ENCODE peak calls at places on chromosomes 16 and 17, in four cellular contexts. Z is body of pancreas, C is AG10803, E is Caco-2. H is an unnamed sample.

GRCh38 chr16:70341600-70341999 is 5.1 kb upstream of the DDX19A start:
- DNase-seq in Z (no peak), C (no peak), E (no peak), H (no peak)

GRCh38 chr17:56777859-56778258 is 55.9 kb downstream of the C17orf67 start:
- DNase-seq in C (peak), E (no peak), Z (no peak), H (no peak)

GRCh38 chr16:75703341-75703740 is 2.1 kb upstream of the DUXB start:
- DNase-seq in Z (no peak), E (no peak), C (peak), H (no peak)

GRCh38 chr16:73066927-73067670 is 19.2 kb upstream of the ZFHX3 start:
- DNase-seq in Z (no peak), C (no peak), E (no peak), H (no peak)

GRCh38 chr16:88782454-88783390 is 2.3 kb downstream of the PIEZO1 start:
- DNase-seq in C (peak), E (no peak), Z (no peak), H (no peak)

GRCh38 chr17:8038954-8039610 is at the start of gene ALOX15B:
- DNase-seq in Z (no peak), E (no peak), C (no peak), H (no peak)

GRCh38 chr17:78921437-78921971 is 3.7 kb downstream of the TIMP2 start:
- DNase-seq in Z (no peak), E (no peak), C (peak), H (no peak)

GRCh38 chr17:63223212-63223911 is 222.7 kb downstream of the CYB561 start:
- DNase-seq in Z (no peak), C (no peak), E (no peak), H (no peak)

GRCh38 chr16:24075929-24076716 is 180.0 kb upstream of the CACNG3 start:
- DNase-seq in C (no peak), E (no peak), Z (no peak), H (no peak)

GRCh38 chr16:17633146-17633966 is 162.6 kb upstream of the XYLT1 start:
- DNase-seq in E (no peak), Z (no peak), C (peak), H (peak)

GRCh38 chr17:524570-524969 is 172.0 kb upstream of the RPH3AL start:
- DNase-seq in C (no peak), Z (no peak), E (no peak), H (no peak)

GRCh38 chr17:28973414-28973813 is 22.1 kb upstream of the PHF12 start:
- DNase-seq in C (peak), E (no peak), Z (peak), H (peak)

GRCh38 chr17:15349119-15349518 is 7.7 kb upstream of the TEKT3 start:
- DNase-seq in Z (no peak), C (no peak), E (no peak), H (no peak)

GRCh38 chr16:51048544-51048943 is 102.5 kb downstream of the SALL1 start:
- DNase-seq in E (no peak), Z (no peak), C (peak), H (no peak)

GRCh38 chr17:16927641-16928321 is 44.1 kb downstream of the TNFRSF13B start:
- DNase-seq in C (no peak), Z (no peak), E (peak), H (no peak)

GRCh38 chr17:78230996-78231931 is at the start of gene TMEM235:
- DNase-seq in E (no peak), C (no peak), Z (no peak), H (no peak)

GRCh38 chr17:42077770-42078169 is 20.5 kb downstream of the ZNF385C start:
- DNase-seq in E (no peak), C (no peak), Z (no peak), H (no peak)

GRCh38 chr17:38592487-38592886 is 13.3 kb downstream of the SRCIN1 start:
- DNase-seq in Z (no peak), C (no peak), E (no peak), H (no peak)

GRCh38 chr16:30615358-30616076 is 5.3 kb upstream of the ZNF689 start:
- DNase-seq in C (peak), E (no peak), Z (peak), H (no peak)

GRCh38 chr17:8740486-8740885 is 4.2 kb downstream of the CCDC42 start:
- DNase-seq in C (no peak), Z (no peak), E (no peak), H (no peak)

GRCh38 chr16:31071861-31072260 is 2.2 kb downstream of the ZNF668 start:
- DNase-seq in E (no peak), Z (no peak), C (peak), H (peak)

GRCh38 chr16:3131755-3132377 is 3.0 kb upstream of the ZNF213 start:
- DNase-seq in C (no peak), E (peak), Z (peak), H (no peak)

GRCh38 chr17:79831367-79832210 is 7.7 kb downstream of the CBX4 start:
- DNase-seq in C (no peak), E (no peak), Z (peak), H (no peak)

GRCh38 chr17:67440311-67441051 is 63.4 kb downstream of the PITPNC1 start:
- DNase-seq in E (no peak), C (peak), Z (no peak), H (no peak)

GRCh38 chr17:41184480-41184961 is at the start of gene KRTAP4-1:
- DNase-seq in C (no peak), Z (no peak), E (no peak), H (no peak)

GRCh38 chr17:55284944-55285339 is 20.2 kb downstream of the HLF start:
- DNase-seq in C (no peak), Z (no peak), E (no peak), H (no peak)
- H3K4me3 ChIP-seq in C (no peak), Z (no peak), E (no peak), H (no peak)

DNA sequence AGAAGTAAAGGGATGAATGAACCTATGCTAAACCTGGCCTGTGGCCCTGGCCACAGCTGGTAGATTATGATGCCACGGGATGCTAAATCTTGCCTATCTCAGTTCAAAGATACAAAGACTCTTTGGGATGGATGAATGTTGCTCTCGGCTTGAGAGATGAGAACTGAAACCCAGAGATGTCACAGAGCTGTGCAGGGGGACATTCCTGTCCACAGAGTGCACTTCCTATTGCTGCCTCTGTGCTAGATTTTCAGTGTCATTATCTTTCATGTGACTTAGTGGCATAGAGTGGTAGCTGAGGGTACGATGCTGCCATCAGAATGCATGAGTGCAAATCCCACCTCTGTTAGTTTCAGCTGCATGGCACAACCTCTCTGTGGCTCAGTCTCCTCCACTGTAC is 2.3 kb upstream of the MT1M start:
- DNase-seq in C (no peak), E (no peak), Z (no peak), H (no peak)
- TF ChIP-seq CTCF in C (no peak), E (no peak), Z (no peak), H (no peak)

GRCh38 chr16:11966173-11966572 is 1.2 kb downstream of the TNFRSF17 start:
- DNase-seq in Z (no peak), E (no peak), C (no peak), H (no peak)

GRCh38 chr16:11964761-11965539 is at the start of gene TNFRSF17:
- DNase-seq in E (no peak), C (peak), Z (no peak), H (no peak)

GRCh38 chr16:11963706-11964105 is 1.3 kb upstream of the TNFRSF17 start:
- DNase-seq in E (no peak), Z (no peak), C (no peak), H (no peak)

GRCh38 chr16:11968577-11968976 is 3.6 kb downstream of the TNFRSF17 start:
- DNase-seq in C (no peak), Z (no peak), E (no peak), H (no peak)

DNA sequence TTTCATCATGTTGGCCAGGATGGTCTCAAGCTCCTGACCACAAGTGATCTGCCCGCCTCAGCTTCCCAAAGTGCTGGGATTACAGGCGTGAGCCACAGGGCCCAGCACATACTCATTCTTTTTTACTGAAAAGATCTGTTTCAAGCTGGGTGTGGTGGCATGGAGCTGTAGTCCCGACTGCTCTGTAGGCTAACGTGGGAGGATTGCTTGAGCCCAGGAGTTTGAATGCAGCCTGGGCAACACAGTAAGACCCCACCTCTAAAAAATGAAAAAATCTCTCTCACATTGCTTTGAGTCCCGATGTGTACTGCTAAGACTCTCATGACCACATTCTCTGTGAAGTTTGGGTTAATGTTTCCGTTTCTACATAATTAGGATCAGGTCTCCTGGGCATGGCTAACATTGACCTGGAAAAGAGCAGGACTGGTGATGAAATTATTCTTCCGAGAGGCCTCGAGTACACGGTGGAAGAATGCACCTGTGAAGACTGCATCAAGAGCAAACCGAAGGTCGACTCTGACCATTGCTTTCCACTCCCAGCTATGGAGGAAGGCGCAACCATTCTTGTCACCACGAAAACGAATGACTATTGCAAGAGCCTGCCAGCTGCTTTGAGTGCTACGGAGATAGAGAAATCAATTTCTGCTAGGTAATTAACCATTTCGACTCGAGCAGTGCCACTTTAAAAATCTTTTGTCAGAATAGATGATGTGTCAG is 2.3 kb downstream of the TNFRSF17 start:
- DNase-seq in E (no peak), Z (no peak), C (no peak), H (no peak)
- H3K4me3 ChIP-seq in E (no peak), Z (no peak), C (no peak), H (no peak)

DNA sequence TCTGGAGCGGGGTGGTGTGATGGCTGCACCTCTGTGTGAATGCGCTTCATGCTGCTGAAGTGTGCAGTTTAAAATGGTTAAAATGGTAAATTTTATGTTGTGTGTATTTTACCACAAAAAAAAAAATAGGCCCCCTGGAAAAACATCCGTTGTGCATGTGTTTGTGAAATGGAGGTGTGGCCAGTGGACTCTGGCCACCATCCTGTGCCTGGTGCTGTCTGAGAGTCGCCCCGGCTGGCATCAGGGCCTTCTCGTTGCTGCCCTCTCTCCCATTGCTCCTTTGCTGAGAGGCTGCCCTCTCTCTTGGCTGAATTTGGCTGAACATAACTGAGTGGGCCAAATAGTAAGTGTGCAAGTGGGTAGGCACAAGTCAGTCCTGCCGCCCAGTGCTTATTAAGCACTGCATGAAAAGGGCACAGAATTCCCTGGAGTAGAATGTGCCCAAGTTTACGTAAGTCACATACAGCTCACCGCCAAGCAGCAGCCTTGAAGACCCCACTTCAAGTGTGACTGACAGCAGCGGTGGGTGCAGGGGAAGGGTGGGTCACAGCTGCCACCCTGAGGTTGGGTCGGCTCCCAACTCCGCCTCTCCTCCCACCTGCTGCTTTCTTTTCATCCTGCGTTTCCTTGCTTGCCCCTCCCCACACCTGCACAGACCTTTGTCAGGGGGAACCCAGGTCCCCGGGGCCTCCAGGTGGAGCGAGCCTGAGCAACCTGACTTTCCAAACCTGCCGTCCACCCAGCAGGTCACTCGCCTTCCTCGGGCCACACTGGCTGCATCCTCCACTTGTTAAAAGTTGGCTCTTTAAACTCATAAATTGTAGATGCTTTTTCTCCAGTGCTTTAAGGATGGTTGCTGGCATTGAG is 46.8 kb downstream of the FOXK2 start:
- DNase-seq in E (no peak), Z (no peak), C (no peak), H (no peak)
- TF ChIP-seq CTCF in E (no peak), Z (no peak), C (no peak), H (no peak)

GRCh38 chr16:54153240-54153934 is 133.2 kb downstream of the IRX3 start:
- DNase-seq in C (no peak), E (no peak), Z (no peak), H (no peak)
- H3K4me3 ChIP-seq in C (no peak), E (no peak), Z (no peak), H (no peak)

DNA sequence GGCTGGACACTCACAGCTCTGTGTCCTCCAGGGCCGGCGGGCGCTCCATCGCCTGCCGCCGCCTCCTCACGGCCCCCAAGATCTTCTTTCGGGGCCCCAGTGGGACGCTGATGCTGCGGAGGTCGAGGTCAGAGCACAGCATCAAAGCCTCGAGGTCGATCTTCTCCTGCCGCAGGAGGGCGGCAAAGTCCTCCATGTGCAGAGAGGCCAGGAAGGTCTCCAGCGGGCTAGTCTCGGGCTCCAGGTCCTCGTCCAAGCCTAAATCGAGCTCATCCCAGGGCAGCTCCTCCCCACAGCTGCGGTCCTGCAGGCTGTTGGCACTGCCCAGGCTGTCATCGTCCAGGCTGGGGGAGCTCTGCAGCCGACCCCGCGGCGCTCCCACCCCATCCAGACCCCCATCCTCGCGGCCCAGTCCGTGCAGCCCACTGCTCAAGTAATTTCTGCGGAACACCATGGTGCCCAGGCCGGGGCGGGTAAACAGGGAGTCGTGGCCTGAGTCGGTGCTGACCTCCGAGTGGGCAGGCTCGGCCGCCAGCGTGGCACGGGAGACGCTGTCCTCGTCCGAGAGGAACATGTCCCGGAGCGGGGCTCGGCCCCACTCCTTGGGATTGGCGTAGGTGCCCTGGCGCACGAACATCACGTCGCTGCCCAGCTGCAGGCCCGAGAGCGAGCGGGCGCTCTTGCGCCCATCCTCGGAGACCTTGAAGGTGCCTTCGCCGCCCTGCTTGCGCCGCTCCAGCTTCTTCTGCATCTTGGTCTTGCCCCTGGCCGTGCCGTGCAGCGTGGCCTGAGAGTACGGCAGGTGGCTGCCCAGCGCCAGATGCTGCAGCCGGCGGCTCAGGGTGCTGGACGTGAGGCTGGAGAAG is 3.4 kb downstream of the USH1G start:
- DNase-seq in Z (peak), E (no peak), C (peak), H (no peak)
- TF ChIP-seq CTCF in Z (peak), E (no peak), C (peak), H (peak)

DNA sequence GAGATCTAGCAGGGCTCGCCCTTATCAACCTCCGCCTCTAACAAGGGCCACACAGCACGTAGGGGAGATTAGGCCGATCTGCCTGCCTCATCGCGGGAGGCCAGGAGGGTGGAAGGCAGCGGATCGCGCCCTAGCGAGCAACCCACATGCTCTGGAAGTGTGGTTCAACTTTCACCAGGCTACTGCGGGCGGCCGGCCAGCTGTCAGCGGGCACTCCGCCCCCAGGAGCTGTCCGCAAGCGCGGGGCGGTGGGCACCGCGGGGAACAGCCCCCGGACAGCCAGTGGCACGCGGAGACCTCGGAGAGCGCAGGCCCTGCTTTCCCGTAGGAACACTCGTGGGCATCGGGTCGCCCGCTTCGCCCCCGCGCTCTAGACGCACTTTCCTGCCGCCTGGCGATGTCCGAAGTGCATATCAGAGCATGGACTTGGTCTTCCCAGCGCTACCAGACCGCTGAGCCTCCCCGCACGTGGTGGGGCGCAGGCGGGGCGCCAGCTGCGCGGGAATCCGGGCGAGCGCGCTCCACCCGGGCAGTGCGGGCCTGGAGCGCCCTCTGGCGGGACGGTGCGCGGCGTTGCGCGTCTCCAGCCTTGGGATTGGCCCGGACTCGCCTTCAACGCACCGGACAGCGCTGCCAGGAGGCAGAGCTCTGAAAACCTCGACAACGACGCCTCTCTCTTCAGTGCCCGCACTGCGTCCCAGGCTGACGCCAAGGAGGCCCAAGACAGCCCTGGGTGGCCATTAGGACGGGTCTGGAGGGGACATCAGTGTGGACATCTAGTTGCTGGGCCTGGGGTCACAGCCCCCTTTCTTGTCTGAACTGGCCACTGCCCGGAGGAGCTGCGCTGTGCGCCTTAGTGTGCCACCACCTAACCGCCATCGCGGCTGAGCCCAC is 3.6 kb upstream of the ZNHIT3 start:
- DNase-seq in C (peak), E (peak), Z (peak), H (peak)
- H3K4me3 ChIP-seq in C (peak), E (peak), Z (peak), H (peak)

H was measured in astrocyte of the cerebellum.